ENCODE peak calls at places on chromosomes 7 and 10, in seven cellular contexts. A is ELF-1, N is skeletal muscle cell, F is BE2C, H is NCI-H1105, R is T-cell, C is HuH-7.5. Q is an unnamed sample.

GRCh38 chr10:3213758-3214545 is 41.4 kb upstream of the PITRM1 start:
- DNase-seq in C (no peak), R (no peak), A (peak; percentile 23), F (no peak), H (no peak), N (no peak), Q (no peak)

GRCh38 chr7:151689196-151689971 is 169.7 kb upstream of the RHEB start:
- DNase-seq in F (no peak), H (peak; percentile 84), A (no peak), N (no peak), C (no peak), R (no peak), Q (no peak)

GRCh38 chr7:37986780-37987380 is 66.4 kb downstream of the EPDR1 start:
- DNase-seq in A (peak; percentile 64), F (no peak), C (no peak), H (no peak), N (no peak), R (no peak), Q (peak; percentile 58)

GRCh38 chr7:120412665-120413064 is 139.7 kb downstream of the KCND2 start:
- DNase-seq in A (no peak), F (no peak), N (no peak), R (no peak), H (no peak), C (no peak), Q (no peak)

GRCh38 chr10:95201736-95202135 is 7.7 kb downstream of the ACSM6 start:
- DNase-seq in H (no peak), N (no peak), C (no peak), A (no peak), R (no peak), F (no peak), Q (no peak)

GRCh38 chr7:63054191-63054661 is 944.4 kb upstream of the ZNF722 start:
- DNase-seq in F (no peak), C (no peak), R (no peak), A (no peak), N (no peak), H (no peak), Q (no peak)

GRCh38 chr10:59905735-59906416 is 480 bp downstream of the CCDC6 start:
- DNase-seq in N (no peak), F (peak; percentile 11), A (peak; percentile 22), H (no peak), R (no peak), C (no peak), Q (no peak)

GRCh38 chr7:130426541-130426940 is 14.3 kb downstream of the CEP41 start:
- DNase-seq in C (no peak), R (no peak), N (no peak), H (no peak), F (no peak), A (no peak), Q (no peak)

GRCh38 chr10:78812571-78813318 is 256.0 kb upstream of the ZMIZ1 start:
- DNase-seq in N (no peak), R (no peak), F (no peak), C (no peak), H (no peak), A (no peak), Q (no peak)

GRCh38 chr10:125006921-125007391 is 65.0 kb downstream of the ZRANB1 start:
- DNase-seq in H (no peak), F (peak; percentile 77), C (no peak), A (no peak), R (no peak), N (peak; percentile 55), Q (no peak)

GRCh38 chr10:13492493-13493180 is 36.2 kb downstream of the BEND7 start:
- DNase-seq in F (no peak), C (no peak), H (no peak), A (no peak), N (no peak), R (no peak), Q (no peak)

GRCh38 chr10:113047605-113047962 is 97.5 kb downstream of the TCF7L2 start:
- DNase-seq in A (no peak), N (no peak), H (no peak), F (no peak), R (no peak), C (no peak), Q (no peak)

GRCh38 chr10:132774905-132775863 is 10.8 kb downstream of the NKX6-2 start:
- DNase-seq in H (no peak), F (no peak), N (no peak), R (no peak), C (no peak), A (no peak), Q (no peak)

GRCh38 chr10:132588301-132589013 is 50.9 kb downstream of the INPP5A start:
- DNase-seq in F (no peak), R (no peak), N (no peak), C (no peak), A (no peak), H (no peak), Q (no peak)